ENCODE peak calls at places on chromosomes 3 and 15, in six cellular contexts. M is cortex of kidney, S is T-helper 9 cell, V is IMR-90, W is GM04503, Q is HFF-Myc. R is an unnamed sample.

GRCh38 chr3:167882057-167882667 is 146.6 kb downstream of the SERPINI1 start:
- DNase-seq in V (peak), M (no peak), W (peak), Q (peak), S (no peak), R (peak)

GRCh38 chr3:12716605-12717121 is 42.4 kb downstream of the TMEM40 start:
- DNase-seq in V (peak), Q (no peak), S (no peak), M (no peak), W (no peak), R (no peak)

GRCh38 chr3:63582943-63583500 is 69.5 kb upstream of the SNTN start:
- DNase-seq in V (no peak), M (no peak), S (no peak), W (peak), Q (no peak), R (no peak)

GRCh38 chr3:106631378-106632083 is 745.7 kb upstream of the CCDC54 start:
- DNase-seq in W (no peak), M (no peak), S (no peak), Q (no peak), V (no peak), R (no peak)

GRCh38 chr15:52100807-52101206 is 11.8 kb downstream of the BCL2L10 start:
- DNase-seq in V (peak), M (no peak), S (no peak), Q (peak), W (peak), R (peak)

GRCh38 chr3:160673188-160673587 is 3.8 kb upstream of the ARL14 start:
- DNase-seq in V (no peak), S (no peak), Q (no peak), W (no peak), M (no peak), R (no peak)

GRCh38 chr3:138362536-138362935 is 14.2 kb downstream of the MRAS start:
- DNase-seq in V (no peak), M (no peak), W (no peak), Q (no peak), S (no peak), R (no peak)

GRCh38 chr3:8443829-8444791 is 57.5 kb upstream of the LMCD1 start:
- DNase-seq in S (no peak), M (no peak), V (peak), W (peak), Q (peak), R (peak)

GRCh38 chr3:128784228-128784627 is 58.2 kb downstream of the RAB7A start:
- DNase-seq in M (no peak), Q (no peak), S (peak), W (no peak), V (no peak), R (no peak)

GRCh38 chr15:41160639-41161315 is 44.7 kb upstream of the INO80 start:
- DNase-seq in V (peak), Q (no peak), W (no peak), S (no peak), M (no peak), R (no peak)

GRCh38 chr15:58627706-58628105 is 121.8 kb downstream of the ADAM10 start:
- DNase-seq in V (no peak), M (no peak), W (no peak), Q (no peak), S (no peak), R (no peak)

GRCh38 chr15:100777821-100778220 is 101.8 kb upstream of the ALDH1A3 start:
- DNase-seq in Q (no peak), V (no peak), S (no peak), M (no peak), W (no peak), R (no peak)

GRCh38 chr3:151960956-151961580 is 87.6 kb downstream of the SUCNR1 start:
- DNase-seq in Q (peak), S (no peak), M (no peak), V (peak), W (no peak), R (no peak)

GRCh38 chr3:124035463-124036121 is 43.7 kb upstream of the ROPN1 start:
- DNase-seq in M (no peak), W (no peak), Q (no peak), V (no peak), S (no peak), R (no peak)

GRCh38 chr3:71152892-71153265 is 430.6 kb downstream of the FOXP1 start:
- DNase-seq in S (no peak), W (no peak), V (no peak), Q (no peak), M (no peak), R (no peak)

GRCh38 chr3:105933871-105934270 is 65.1 kb upstream of the CBLB start:
- DNase-seq in S (no peak), Q (no peak), M (no peak), W (no peak), V (peak), R (no peak)

GRCh38 chr3:175672119-175672689 is 813.1 kb downstream of the NAALADL2 start:
- DNase-seq in V (peak), W (no peak), S (no peak), Q (peak), M (no peak), R (peak)

GRCh38 chr3:77373619-77374018 is 333.7 kb downstream of the ROBO2 start:
- DNase-seq in M (no peak), W (no peak), Q (no peak), S (no peak), V (no peak), R (no peak)

GRCh38 chr3:31077021-31077601 is 182.7 kb upstream of the GADL1 start:
- DNase-seq in Q (peak), V (peak), W (peak), M (no peak), S (no peak), R (peak)

GRCh38 chr3:187987919-187988318 is 166.0 kb upstream of the LPP start:
- DNase-seq in V (no peak), Q (no peak), W (no peak), S (peak), M (no peak), R (no peak)

GRCh38 chr3:69770976-69771634 is 31.8 kb downstream of the MITF start:
- DNase-seq in W (no peak), M (no peak), V (peak), S (no peak), Q (peak), R (no peak)

GRCh38 chr15:67506775-67507747 is 13.9 kb upstream of the C15orf61 start:
- DNase-seq in W (no peak), M (no peak), S (no peak), V (peak), Q (no peak), R (peak)

GRCh38 chr15:68638953-68639500 is 60.2 kb downstream of the CORO2B start:
- DNase-seq in Q (no peak), W (no peak), S (no peak), M (no peak), V (peak), R (no peak)

GRCh38 chr3:192409203-192409837 is 318.0 kb downstream of the FGF12 start:
- DNase-seq in W (no peak), S (no peak), Q (no peak), V (no peak), M (no peak), R (no peak)

GRCh38 chr15:32833323-32833944 is 115.6 kb downstream of the GREM1 start:
- DNase-seq in M (no peak), V (peak), S (no peak), Q (no peak), W (no peak), R (no peak)

GRCh38 chr15:58604455-58604923 is 145.0 kb downstream of the ADAM10 start:
- DNase-seq in W (no peak), S (no peak), Q (no peak), V (no peak), M (no peak), R (no peak)

GRCh38 chr15:101050647-101051290 is 131.6 kb downstream of the LRRK1 start:
- DNase-seq in M (no peak), S (no peak), Q (no peak), V (no peak), W (no peak), R (no peak)

R was measured in fibroblast of the conjunctiva.